ENCODE peak calls at places on chromosomes 4 and X, in eight cellular contexts. U is vagina, R is sigmoid colon, D is GM23338, K is stomach, F is breast epithelium, E is K562, V is H1. T is an unnamed sample. For H3K4me1, the result is how much of the 10 kb centered on the place peaks cover.

GRCh38 chr4:68630371-68630770 is 40.1 kb downstream of the UGT2B15 start:
- DNase-seq in R (no peak), V (no peak), D (no peak), E (no peak), F (no peak), U (no peak), K (no peak), T (no peak)

GRCh38 chr4:33696586-33696985 is 2547.7 kb downstream of the ARAP2 start:
- DNase-seq in K (no peak), V (no peak), F (no peak), R (no peak), E (no peak), D (no peak), U (no peak), T (no peak)

GRCh38 chr4:90542216-90542615 is 415.0 kb downstream of the CCSER1 start:
- DNase-seq in U (no peak), R (no peak), V (no peak), D (no peak), F (no peak), E (no peak), K (no peak), T (no peak)

GRCh38 chr4:96205143-96205542 is 365.2 kb downstream of the PDHA2 start:
- DNase-seq in R (no peak), U (no peak), V (no peak), D (no peak), E (no peak), K (no peak), F (no peak), T (no peak)

GRCh38 chr4:182486895-182487294 is 243.7 kb downstream of the TENM3 start:
- DNase-seq in F (no peak), R (no peak), U (no peak), E (no peak), K (no peak), V (no peak), D (peak), T (no peak)

GRCh38 chr4:85445058-85445639 is 29.8 kb upstream of the ARHGAP24 start:
- DNase-seq in R (no peak), K (no peak), D (no peak), E (no peak), F (no peak), V (no peak), U (no peak), T (no peak)

GRCh38 chr4:7823416-7823824 is 116.2 kb downstream of the AFAP1 start:
- DNase-seq in R (peak), U (no peak), K (peak), D (no peak), F (no peak), V (no peak), E (no peak), T (peak)

GRCh38 chr4:139978692-139979091 is 175.3 kb downstream of the MAML3 start:
- DNase-seq in U (no peak), F (no peak), K (no peak), V (no peak), R (no peak), E (no peak), D (no peak), T (peak)

GRCh38 chrX:32084757-32085156 is 1012.9 kb upstream of the FTHL17 start:
- DNase-seq in E (no peak), F (no peak), K (no peak), U (no peak), R (no peak), D (no peak), V (no peak), T (no peak)

GRCh38 chrX:31271615-31272471 is 200.0 kb upstream of the FTHL17 start:
- DNase-seq in R (no peak), F (no peak), E (no peak), K (no peak), U (no peak), V (no peak), D (no peak), T (no peak)

GRCh38 chr4:156929706-156930105 is 41.9 kb downstream of the PDGFC start:
- DNase-seq in E (no peak), V (no peak), U (no peak), D (no peak), K (no peak), F (no peak), R (no peak), T (no peak)

GRCh38 chr4:123600426-123600825 is 203.8 kb downstream of the SPRY1 start:
- DNase-seq in U (no peak), K (no peak), F (no peak), V (no peak), D (peak), E (no peak), R (no peak), T (no peak)

GRCh38 chr4:73883306-73883705 is 14.1 kb downstream of the CXCL1 start:
- DNase-seq in R (no peak), F (no peak), K (no peak), E (no peak), D (no peak), V (no peak), U (no peak), T (no peak)

GRCh38 chr4:144582975-144583374 is 63.0 kb upstream of the HHIP start:
- DNase-seq in K (no peak), D (no peak), F (no peak), R (no peak), E (no peak), U (no peak), V (no peak), T (no peak)

GRCh38 chr4:98345838-98346237 is 84.7 kb downstream of the RAP1GDS1 start:
- DNase-seq in V (no peak), K (no peak), D (peak), F (no peak), E (no peak), R (no peak), U (no peak), T (no peak)

GRCh38 chrX:110276778-110277177 is 41.1 kb downstream of the AMMECR1 start:
- DNase-seq in E (no peak), F (no peak), K (no peak), V (no peak), D (no peak), U (no peak), R (no peak), T (no peak)

GRCh38 chr4:54318904-54319303 is 89.8 kb downstream of the PDGFRA start:
- DNase-seq in K (no peak), U (no peak), D (peak), R (no peak), V (no peak), E (peak), F (no peak), T (no peak)

GRCh38 chr4:177583000-177583399 is 140.8 kb upstream of the AGA start:
- DNase-seq in R (no peak), U (no peak), V (no peak), K (no peak), F (no peak), E (no peak), D (no peak), T (no peak)

GRCh38 chr4:4763815-4764202 is 95.7 kb upstream of the MSX1 start:
- DNase-seq in V (no peak), E (no peak), F (no peak), K (no peak), D (no peak), U (no peak), R (no peak), T (no peak)

GRCh38 chr4:105145913-105146285 is 777 bp upstream of the TET2 start:
- DNase-seq in R (peak), E (no peak), F (no peak), D (peak), U (no peak), K (no peak), V (peak), T (peak)

GRCh38 chrX:45513042-45513441 is 312.4 kb upstream of the DIPK2B start:
- DNase-seq in R (no peak), K (no peak), D (no peak), U (no peak), E (no peak), V (no peak), F (no peak), T (no peak)

GRCh38 chr4:80731436-80731835 is 299.1 kb upstream of the BMP3 start:
- DNase-seq in F (no peak), V (no peak), U (no peak), E (no peak), K (no peak), R (no peak), D (no peak), T (no peak)

GRCh38 chrX:6909396-6909795 is 238.1 kb upstream of the STS start:
- DNase-seq in U (no peak), E (no peak), K (no peak), R (no peak), D (no peak), F (no peak), V (no peak), T (no peak)

GRCh38 chrX:15848576-15848975 is 6.0 kb downstream of the AP1S2 start:
- DNase-seq in K (no peak), D (no peak), R (no peak), V (no peak), F (no peak), E (no peak), U (no peak), T (no peak)

GRCh38 chr4:164768516-164768915 is 14.6 kb downstream of the SMIM31 start:
- DNase-seq in V (no peak), K (no peak), F (no peak), U (no peak), D (peak), E (no peak), R (no peak), T (no peak)

GRCh38 chr4:102620697-102621497 is 119.7 kb downstream of the NFKB1 start:
- DNase-seq in V (no peak), F (no peak), E (peak), R (no peak), D (peak), U (no peak), K (peak), T (no peak)

GRCh38 chr4:123349401-123350190 is 47.0 kb upstream of the SPRY1 start:
- DNase-seq in F (no peak), U (no peak), D (no peak), K (peak), E (peak), R (no peak), V (no peak), T (no peak)

GRCh38 chr4:11881364-11881763 is 452.7 kb upstream of the HS3ST1 start:
- DNase-seq in E (no peak), R (no peak), F (no peak), K (no peak), D (no peak), U (no peak), V (no peak), T (no peak)
- TF ChIP-seq POLR2AphosphoS5 in E (no peak), R (no peak), F (no peak), K (no peak), D (no peak), U (no peak), V (no peak), T (no peak)

GRCh38 chr4:38696697-38697096 is 32.7 kb downstream of the KLF3 start:
- DNase-seq in K (no peak), F (no peak), V (no peak), U (no peak), D (no peak), R (no peak), E (no peak), T (no peak)

GRCh38 chr4:38695844-38696243 is 31.8 kb downstream of the KLF3 start:
- DNase-seq in U (no peak), F (no peak), D (no peak), K (no peak), V (no peak), R (no peak), E (no peak), T (no peak)

GRCh38 chr4:38692421-38692820 is 28.4 kb downstream of the KLF3 start:
- DNase-seq in F (no peak), K (no peak), U (no peak), E (no peak), D (no peak), R (no peak), V (no peak), T (no peak)

GRCh38 chr4:38693531-38693930 is 29.5 kb downstream of the KLF3 start:
- DNase-seq in F (no peak), D (no peak), V (no peak), R (no peak), K (no peak), U (no peak), E (no peak), T (no peak)

GRCh38 chr4:38694330-38694729 is 30.3 kb downstream of the KLF3 start:
- DNase-seq in U (no peak), R (no peak), K (no peak), D (no peak), F (no peak), E (no peak), V (no peak), T (no peak)
- H3K4me1 ChIP-seq in U (under half), R (under half), K (under half), D (under half), F (under half), E (under half), V (under half), T (under half)

DNA sequence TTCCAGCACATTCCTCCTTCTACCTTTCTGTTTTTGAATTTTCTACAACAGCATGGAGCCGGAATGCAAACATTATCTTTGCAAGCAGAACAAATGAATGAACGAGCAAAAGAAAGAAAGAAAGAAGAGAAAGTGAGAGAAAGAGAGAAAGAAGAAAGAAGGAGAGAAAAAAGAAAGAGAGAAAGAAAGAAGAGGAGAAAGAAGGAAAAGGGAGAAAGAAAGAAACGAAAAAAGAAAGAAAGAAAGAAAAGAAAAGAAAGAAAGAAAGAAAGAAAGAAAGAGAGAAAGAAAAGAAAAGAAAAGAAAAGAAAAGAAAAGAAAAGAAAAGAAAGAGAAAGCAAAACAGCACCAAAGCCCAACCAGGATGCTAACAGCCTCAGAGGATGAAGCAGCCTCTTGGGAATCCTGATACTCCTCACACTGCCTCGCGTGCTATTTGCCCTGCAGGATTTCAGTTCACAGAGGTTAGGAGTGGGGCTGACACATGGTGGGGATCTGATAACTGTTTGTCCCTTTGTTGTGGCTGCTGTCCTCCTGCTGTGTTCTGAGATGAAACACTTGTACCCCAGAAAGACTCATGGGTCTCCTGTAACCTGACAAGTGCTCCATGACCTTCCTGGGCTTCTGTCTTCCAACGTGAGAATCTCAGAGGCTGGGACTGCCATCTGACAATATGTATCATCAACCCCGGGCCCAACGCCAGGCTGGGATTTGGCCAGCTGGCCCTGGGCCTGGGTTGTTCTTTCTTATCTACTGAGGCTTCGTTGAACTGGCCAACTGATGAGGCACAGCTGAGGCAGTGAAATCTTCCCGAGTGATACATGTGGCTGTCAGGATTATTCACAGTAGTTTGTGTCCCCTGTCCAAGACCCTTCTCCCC is 61.0 kb downstream of the SEPSECS start:
- DNase-seq in D (no peak), R (no peak), E (peak), F (no peak), V (no peak), U (no peak), K (peak), T (peak)
- TF ChIP-seq POLR2AphosphoS5 in D (no peak), R (no peak), E (peak), F (no peak), V (no peak), U (no peak), K (no peak), T (no peak)

DNA sequence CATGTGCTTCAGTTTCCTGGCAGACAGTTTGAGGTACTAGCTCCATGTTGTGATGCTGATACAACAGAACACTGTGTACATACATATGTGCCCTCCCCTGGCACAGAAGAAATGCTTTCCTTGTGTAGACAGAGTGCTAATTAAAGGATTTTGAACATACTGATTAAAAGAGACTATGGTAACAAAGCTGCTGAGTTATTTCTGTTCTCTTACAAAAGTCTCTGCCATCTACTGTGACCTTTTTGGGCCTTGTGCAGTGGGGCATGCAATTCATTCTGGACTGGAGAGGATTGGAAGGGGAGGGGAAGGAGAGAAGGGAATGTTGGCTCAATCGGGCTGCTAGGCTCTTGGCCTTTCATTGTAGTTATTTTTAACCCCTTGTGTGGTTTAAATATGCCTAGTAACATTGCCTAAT is 6.0 kb downstream of the PDLIM5 start:
- DNase-seq in U (no peak), K (no peak), R (no peak), E (no peak), F (no peak), D (peak), V (no peak), T (no peak)
- H3K4me1 ChIP-seq in U (under half), K (under half), R (under half), E (under half), F (under half), D (half or more), V (under half), T (under half)

DNA sequence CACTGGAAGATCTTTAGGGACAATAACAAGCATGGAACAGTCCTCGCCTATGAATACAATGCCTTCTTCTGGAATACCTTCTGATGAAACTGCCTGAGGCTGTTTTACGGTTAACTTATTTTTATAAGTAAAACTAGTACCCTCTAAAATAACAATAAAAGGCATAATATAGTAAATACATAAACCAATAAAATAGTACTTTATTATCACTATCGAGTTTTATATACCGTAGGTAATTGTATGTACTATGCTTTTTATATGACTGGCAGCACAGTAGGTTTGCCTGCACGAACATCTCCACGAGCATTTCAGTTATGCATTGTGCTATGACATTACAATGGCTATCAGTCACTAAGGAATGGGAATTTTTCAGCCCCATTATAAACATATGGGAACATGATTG is 8.0 kb downstream of the GUCY1A1 start:
- DNase-seq in U (no peak), E (no peak), F (no peak), K (no peak), D (no peak), V (no peak), R (no peak), T (no peak)
- TF ChIP-seq POLR2AphosphoS5 in U (no peak), E (no peak), F (no peak), K (no peak), D (no peak), V (no peak), R (no peak), T (no peak)

GRCh38 chr4:173243917-173244658 is 75.5 kb downstream of the GALNT7 start:
- DNase-seq in F (no peak), R (no peak), E (no peak), D (no peak), K (no peak), V (no peak), U (no peak), T (no peak)
- H3K4me1 ChIP-seq in F (under half), R (under half), E (under half), D (half or more), K (under half), V (under half), U (under half), T (under half)

DNA sequence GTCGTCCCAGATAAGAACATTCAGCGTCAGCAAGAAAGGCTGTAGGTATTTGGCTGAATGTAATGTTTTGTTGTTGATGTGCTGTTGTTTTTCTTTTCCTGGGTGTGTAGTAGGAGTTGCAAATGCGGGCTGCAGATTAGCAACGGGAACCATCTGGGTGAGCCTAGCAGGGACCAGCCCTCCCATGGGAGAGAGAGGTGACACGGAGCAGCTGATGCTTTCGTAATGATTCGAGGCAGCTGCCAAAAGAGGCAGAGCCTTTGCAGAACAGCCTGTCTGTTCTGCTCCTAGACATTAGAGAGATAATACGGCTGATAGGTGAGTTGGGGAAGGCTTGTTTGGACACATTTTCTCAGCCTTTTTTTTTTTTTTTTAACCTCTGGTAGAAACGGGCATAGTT is 25.3 kb downstream of the ARSF start:
- DNase-seq in E (no peak), K (no peak), F (no peak), U (no peak), V (no peak), R (no peak), D (peak), T (no peak)
- TF ChIP-seq POLR2AphosphoS5 in E (no peak), K (no peak), F (no peak), U (no peak), V (no peak), R (no peak), D (no peak), T (no peak)

DNA sequence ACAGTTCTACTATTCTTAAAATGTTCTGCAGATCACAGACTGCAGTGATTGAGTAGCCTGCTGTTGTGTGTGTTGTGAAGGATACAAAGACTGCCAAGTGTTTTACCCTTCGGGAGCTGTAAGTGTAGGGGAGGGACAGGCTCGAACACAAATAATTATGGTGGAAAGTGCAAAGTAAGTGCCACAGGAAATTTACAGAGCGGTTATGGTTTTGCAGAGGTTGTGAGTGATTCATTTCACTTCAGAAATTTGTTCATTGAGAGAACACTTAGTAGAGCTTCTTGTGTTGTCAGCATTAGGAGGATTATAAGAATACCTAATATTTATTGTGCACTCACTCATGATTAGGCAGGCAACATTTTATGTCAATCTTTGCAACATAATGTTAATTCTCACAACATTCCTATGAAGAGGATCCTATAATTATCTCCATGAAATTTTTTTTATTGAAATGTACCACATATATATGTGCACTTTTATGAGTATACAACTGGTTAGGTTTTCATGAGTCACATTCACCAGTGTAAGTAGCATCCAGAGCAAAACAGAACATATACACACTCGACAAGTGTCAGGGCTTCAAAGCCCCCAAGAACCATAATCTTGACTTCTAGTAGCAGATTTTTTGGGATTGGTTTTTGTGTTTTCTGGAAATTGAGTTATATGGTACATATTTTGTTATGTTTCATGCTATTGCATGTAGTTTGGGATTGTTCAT is 62.2 kb downstream of the ARHGAP10 start:
- DNase-seq in V (no peak), F (no peak), D (no peak), R (no peak), E (no peak), U (no peak), K (no peak), T (no peak)
- H3K4me1 ChIP-seq in V (under half), F (under half), D (under half), R (half or more), E (under half), U (under half), K (under half), T (under half)

T was measured in spleen.